ENCODE peak calls at places on chromosomes 2 and 18, in five cellular contexts. One of them, this sample, is unnamed.

GRCh38 chr2:117858336-117858735 is 43.8 kb downstream of the DDX18 start:
- DNase-seq in IMR-90: no peak
- DNase-seq in K562: no peak
- DNase-seq in HCT116: no peak
- DNase-seq in A549: no peak
- DNase-seq in this sample: no peak

GRCh38 chr2:130997198-130997597 is 96.1 kb downstream of the FAM168B start:
- DNase-seq in IMR-90: no peak
- DNase-seq in HCT116: no peak
- DNase-seq in A549: no peak
- DNase-seq in K562: no peak
- DNase-seq in this sample: no peak

GRCh38 chr2:19812166-19812565 is 89.6 kb downstream of the TTC32 start:
- DNase-seq in IMR-90: no peak
- DNase-seq in A549: no peak
- DNase-seq in K562: no peak
- DNase-seq in HCT116: no peak
- DNase-seq in this sample: no peak

GRCh38 chr2:99850076-99850710 is 292.2 kb downstream of the AFF3 start:
- DNase-seq in HCT116: no peak
- DNase-seq in IMR-90: peak; percentile 73
- DNase-seq in K562: no peak
- DNase-seq in A549: no peak
- DNase-seq in this sample: no peak

GRCh38 chr2:17587469-17587868 is 47.0 kb downstream of the VSNL1 start:
- DNase-seq in HCT116: no peak
- DNase-seq in IMR-90: no peak
- DNase-seq in A549: no peak
- DNase-seq in K562: no peak
- DNase-seq in this sample: no peak

GRCh38 chr2:85935746-85936208 is 47.0 kb upstream of the ST3GAL5 start:
- DNase-seq in HCT116: peak; percentile 81
- DNase-seq in IMR-90: peak; percentile 71
- DNase-seq in A549: peak; percentile 87
- DNase-seq in K562: no peak
- DNase-seq in this sample: no peak

GRCh38 chr2:127082974-127083373 is 24.0 kb downstream of the BIN1 start:
- DNase-seq in IMR-90: peak; percentile 35
- DNase-seq in K562: no peak
- DNase-seq in HCT116: no peak
- DNase-seq in A549: no peak
- DNase-seq in this sample: no peak

GRCh38 chr2:98551316-98551715 is 57.0 kb downstream of the COA5 start:
- DNase-seq in IMR-90: no peak
- DNase-seq in K562: no peak
- DNase-seq in A549: no peak
- DNase-seq in HCT116: no peak
- DNase-seq in this sample: no peak

GRCh38 chr2:100070078-100070477 is 72.3 kb downstream of the AFF3 start:
- DNase-seq in K562: no peak
- DNase-seq in HCT116: no peak
- DNase-seq in IMR-90: peak; percentile 53
- DNase-seq in A549: no peak
- DNase-seq in this sample: peak; percentile 13

DNA sequence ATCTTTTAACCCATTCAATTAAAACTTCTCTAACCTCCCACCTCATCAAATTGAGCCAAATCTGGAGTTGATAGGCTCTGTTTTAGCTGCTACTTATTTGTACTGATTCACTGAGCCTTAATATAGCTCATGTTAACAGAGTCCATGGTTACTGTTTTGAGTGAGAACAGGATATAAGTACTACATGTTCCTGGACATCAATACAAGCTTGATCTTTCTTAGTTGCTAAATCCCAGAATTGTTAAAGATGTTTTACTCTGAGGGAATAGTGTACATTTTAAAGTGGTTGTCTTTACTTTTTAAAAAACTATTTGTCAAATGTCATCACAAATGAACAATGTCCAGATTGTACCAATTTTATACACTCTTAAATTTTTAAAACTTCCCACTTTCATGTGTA is 157.7 kb downstream of the RPRM start:
- DNase-seq in K562: no peak
- DNase-seq in HCT116: no peak
- DNase-seq in A549: no peak
- DNase-seq in IMR-90: no peak
- DNase-seq in this sample: no peak
- TF ChIP-seq CEBPB in K562: no peak
- TF ChIP-seq CEBPB in HCT116: no peak
- TF ChIP-seq CEBPB in A549: no peak
- TF ChIP-seq CEBPB in IMR-90: no peak
- TF ChIP-seq CEBPB in this sample: no peak

GRCh38 chr2:187505064-187505672 is 49.1 kb downstream of the TFPI start:
- DNase-seq in A549: no peak
- DNase-seq in HCT116: no peak
- DNase-seq in K562: no peak
- DNase-seq in IMR-90: no peak
- DNase-seq in this sample: no peak
- TF ChIP-seq CEBPB in A549: no peak
- TF ChIP-seq CEBPB in HCT116: no peak
- TF ChIP-seq CEBPB in K562: no peak
- TF ChIP-seq CEBPB in IMR-90: no peak
- TF ChIP-seq CEBPB in this sample: no peak

DNA sequence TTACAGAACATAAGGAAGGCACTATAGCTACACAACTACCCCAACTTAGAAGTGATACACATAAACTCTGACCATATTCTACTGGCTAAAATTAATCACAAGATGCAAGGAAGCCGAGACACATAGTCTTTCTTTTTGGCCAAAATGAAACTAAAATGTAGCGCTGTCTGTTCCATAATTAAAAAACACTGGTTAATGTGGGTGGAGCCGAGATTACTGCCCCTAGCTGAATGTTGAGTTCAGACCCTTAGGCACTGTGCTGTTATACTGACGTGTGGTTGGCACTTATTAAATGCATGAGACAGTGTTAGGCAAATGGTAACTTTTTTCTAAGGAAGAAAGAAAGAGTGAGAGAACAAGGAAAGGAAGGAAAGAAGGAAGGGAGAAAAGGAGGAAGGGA is 254.6 kb upstream of the RND3 start:
- DNase-seq in A549: no peak
- DNase-seq in HCT116: no peak
- DNase-seq in IMR-90: no peak
- DNase-seq in K562: no peak
- DNase-seq in this sample: no peak
- TF ChIP-seq CEBPB in A549: no peak
- TF ChIP-seq CEBPB in HCT116: no peak
- TF ChIP-seq CEBPB in IMR-90: no peak
- TF ChIP-seq CEBPB in K562: no peak
- TF ChIP-seq CEBPB in this sample: no peak

GRCh38 chr2:239274391-239275001 is 126.3 kb downstream of the HDAC4 start:
- DNase-seq in K562: peak; percentile 81
- DNase-seq in HCT116: peak; percentile 58
- DNase-seq in IMR-90: peak; percentile 70
- DNase-seq in A549: peak; percentile 74
- DNase-seq in this sample: no peak
- TF ChIP-seq CEBPB in K562: no peak
- TF ChIP-seq CEBPB in HCT116: no peak
- TF ChIP-seq CEBPB in IMR-90: no peak
- TF ChIP-seq CEBPB in A549: no peak
- TF ChIP-seq CEBPB in this sample: no peak

DNA sequence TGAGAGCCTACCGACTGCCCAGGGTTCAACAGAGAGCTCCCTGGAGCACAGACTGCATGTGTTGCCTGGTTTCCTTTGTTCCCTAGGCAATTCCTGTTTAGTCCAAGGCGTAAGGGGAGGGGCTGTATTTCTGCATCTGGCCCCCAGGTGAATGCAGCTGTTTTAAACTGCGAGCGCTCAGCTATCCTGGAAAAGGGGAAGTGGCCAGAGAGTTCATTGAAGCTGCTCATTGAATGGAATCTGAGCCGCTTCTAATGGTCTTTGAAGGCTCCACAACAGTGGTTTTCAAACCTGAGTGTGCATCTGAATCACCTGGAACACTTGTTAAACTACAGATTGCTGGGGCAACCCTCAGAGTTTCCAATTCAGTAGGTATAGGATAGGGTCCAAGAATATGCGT is 18.1 kb downstream of the MAPK4 start:
- DNase-seq in IMR-90: no peak
- DNase-seq in HCT116: no peak
- DNase-seq in K562: no peak
- DNase-seq in A549: no peak
- DNase-seq in this sample: no peak
- TF ChIP-seq CEBPB in IMR-90: no peak
- TF ChIP-seq CEBPB in HCT116: no peak
- TF ChIP-seq CEBPB in K562: no peak
- TF ChIP-seq CEBPB in A549: no peak
- TF ChIP-seq CEBPB in this sample: no peak

This sample was measured in HepG2.